ENCODE peak calls at places on chromosome 13, in seven cellular contexts. T, L, D, M, C, O and J are unnamed samples.

GRCh38 chr13:20064128-20064527 is 96.7 kb downstream of the GJA3 start:
- DNase-seq in T (no peak), L (no peak), D (no peak), M (peak; percentile 16), C (peak; percentile 53), O (no peak), J (no peak)

GRCh38 chr13:65036999-65037398 is 2193.1 kb downstream of the PCDH9 start:
- DNase-seq in T (no peak), L (no peak), D (no peak), M (no peak), C (no peak), O (no peak), J (no peak)

GRCh38 chr13:100611678-100612492 is 23.3 kb upstream of the GGACT start:
- DNase-seq in T (peak; percentile 17), L (no peak), D (no peak), M (no peak), C (no peak), O (no peak), J (no peak)

GRCh38 chr13:92948034-92948433 is 278.6 kb upstream of the GPC6 start:
- DNase-seq in T (no peak), L (no peak), D (no peak), M (no peak), C (no peak), O (no peak), J (no peak)

GRCh38 chr13:49584771-49585182 is 581 bp downstream of the RCBTB1 start:
- DNase-seq in T (no peak), L (peak; percentile 7), D (no peak), M (peak; percentile 28), C (peak; percentile 31), O (no peak), J (no peak)

GRCh38 chr13:83730674-83731073 is 151.6 kb downstream of the SLITRK1 start:
- DNase-seq in T (no peak), L (no peak), D (no peak), M (no peak), C (no peak), O (no peak), J (no peak)

GRCh38 chr13:61417171-61417570 is 1.5 kb upstream of the PCDH20 start:
- DNase-seq in T (no peak), L (no peak), D (no peak), M (no peak), C (peak; percentile 6), O (no peak), J (no peak)

GRCh38 chr13:31530883-31531282 is 208.4 kb upstream of the RXFP2 start:
- DNase-seq in T (no peak), L (no peak), D (no peak), M (no peak), C (no peak), O (no peak), J (no peak)

GRCh38 chr13:29937379-29937778 is 87.0 kb upstream of the UBL3 start:
- DNase-seq in T (no peak), L (no peak), D (no peak), M (no peak), C (no peak), O (no peak), J (no peak)

GRCh38 chr13:33271759-33272158 is 13.8 kb downstream of the STARD13 start:
- DNase-seq in T (no peak), L (no peak), D (no peak), M (no peak), C (no peak), O (no peak), J (peak; percentile 48)
- H3K36me3 ChIP-seq in T (no peaks in the 10 kb centered on the region), L (no peaks in the 10 kb centered on the region), D (no peaks in the 10 kb centered on the region), M (peaks cover 23% of the 10 kb centered on the region), C (peaks cover 19% of the 10 kb centered on the region), O (no peaks in the 10 kb centered on the region), J (peaks cover 59% of the 10 kb centered on the region)

DNA sequence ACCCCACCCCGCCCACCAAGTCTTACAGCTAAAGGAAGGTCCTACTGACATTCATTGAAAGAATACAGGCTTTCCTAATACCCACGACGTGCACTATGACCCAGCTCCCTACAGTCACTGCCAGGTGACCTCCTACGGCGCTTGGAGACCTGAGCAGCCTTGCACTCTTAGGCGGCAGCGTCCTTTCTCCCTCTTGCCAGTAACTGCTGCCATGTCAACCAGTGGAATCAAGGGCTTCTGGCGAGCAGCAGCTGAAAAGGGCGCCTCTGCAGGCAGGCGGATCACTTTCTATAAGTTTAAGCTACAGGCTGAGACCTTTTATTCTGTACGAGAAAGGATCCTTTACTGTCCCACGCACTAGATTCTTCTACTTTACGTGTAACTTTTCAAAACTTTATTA is 2.0 kb downstream of the KCTD12 start:
- DNase-seq in T (no peak), L (no peak), D (no peak), M (peak; percentile 68), C (peak; percentile 59), O (peak; percentile 33), J (peak; percentile 75)
- H3K4me3 ChIP-seq in T (no peak overlapping the region), L (no peak overlapping the region), D (no peak overlapping the region), M (peak overlapping the region; percentile 73), C (peak overlapping the region; percentile 95), O (peak overlapping the region; percentile 79), J (peak overlapping the region; percentile 74)

GRCh38 chr13:45975337-45975736 is 77.2 kb downstream of the ZC3H13 start:
- DNase-seq in T (no peak), L (no peak), D (no peak), M (no peak), C (no peak), O (no peak), J (no peak)

GRCh38 chr13:45974500-45974899 is 78.0 kb downstream of the ZC3H13 start:
- DNase-seq in T (no peak), L (no peak), D (no peak), M (no peak), C (no peak), O (no peak), J (no peak)
- H3K36me3 ChIP-seq in T (peaks cover 14% of the 10 kb centered on the region), L (no peaks in the 10 kb centered on the region), D (peaks cover 3% of the 10 kb centered on the region), M (peaks cover 32% of the 10 kb centered on the region), C (peaks cover 96% of the 10 kb centered on the region), O (peaks cover 84% of the 10 kb centered on the region), J (peaks cover 69% of the 10 kb centered on the region)

DNA sequence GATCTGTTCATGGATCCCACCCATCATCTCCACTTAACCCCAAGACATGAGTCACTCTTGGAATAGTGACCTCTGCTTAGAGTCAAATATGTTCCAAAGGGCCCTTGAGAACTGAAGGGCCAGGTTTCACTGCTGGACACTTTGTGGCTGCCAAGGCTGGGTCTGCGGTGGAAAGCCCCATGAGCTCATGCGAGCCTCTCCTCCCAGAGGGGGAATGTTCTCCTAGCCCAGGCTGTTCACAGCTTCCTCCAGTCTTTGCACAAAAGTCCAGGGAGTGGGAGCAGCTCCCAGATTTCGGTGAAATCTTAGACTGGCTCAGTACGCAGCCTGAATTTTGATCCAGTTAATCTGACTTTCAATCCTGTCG is 732 bp upstream of the DCLK1 start:
- DNase-seq in T (no peak), L (no peak), D (no peak), M (peak; percentile 33), C (no peak), O (peak; percentile 74), J (peak; percentile 86)
- H3K4me3 ChIP-seq in T (no peak overlapping the region), L (no peak overlapping the region), D (no peak overlapping the region), M (no peak overlapping the region), C (peak overlapping the region; percentile 92), O (peak overlapping the region; percentile 60), J (peak overlapping the region; percentile 53)

GRCh38 chr13:24287748-24288287 is 21.6 kb upstream of the C1QTNF9 start:
- DNase-seq in T (no peak), L (no peak), D (no peak), M (no peak), C (no peak), O (no peak), J (no peak)

GRCh38 chr13:24293761-24294160 is 15.6 kb upstream of the C1QTNF9 start:
- DNase-seq in T (no peak), L (no peak), D (no peak), M (no peak), C (no peak), O (no peak), J (no peak)

GRCh38 chr13:24290280-24290932 is 19.0 kb upstream of the C1QTNF9 start:
- DNase-seq in T (no peak), L (no peak), D (no peak), M (no peak), C (no peak), O (no peak), J (no peak)

GRCh38 chr13:24288870-24289269 is 20.5 kb upstream of the C1QTNF9 start:
- DNase-seq in T (no peak), L (no peak), D (no peak), M (no peak), C (peak; percentile 31), O (no peak), J (no peak)

DNA sequence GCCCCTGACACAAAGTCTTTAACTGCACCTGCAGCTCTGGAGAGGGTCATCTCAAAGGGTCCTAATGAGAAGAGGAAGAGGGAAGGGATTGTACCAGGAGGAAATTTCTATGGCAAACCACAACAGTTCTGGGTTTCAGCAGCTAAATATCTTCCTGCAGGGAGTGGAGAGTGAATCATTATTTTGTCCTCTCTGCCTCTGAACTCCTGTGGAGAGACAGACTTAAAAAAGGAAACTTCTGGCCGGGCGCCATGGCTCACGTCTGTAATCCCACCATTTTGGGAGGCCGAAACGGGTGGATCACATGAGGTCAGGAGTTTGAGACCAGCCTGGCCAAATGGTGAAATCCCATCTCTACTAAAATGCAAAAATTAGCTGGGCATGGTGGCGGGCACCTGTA is 16.9 kb upstream of the C1QTNF9 start:
- DNase-seq in T (no peak), L (no peak), D (no peak), M (no peak), C (no peak), O (no peak), J (no peak)
- H3K36me3 ChIP-seq in T (peaks cover 90% of the 10 kb centered on the region), L (no peaks in the 10 kb centered on the region), D (peaks cover 11% of the 10 kb centered on the region), M (peaks cover 6% of the 10 kb centered on the region), C (peaks cover 32% of the 10 kb centered on the region), O (peaks cover 34% of the 10 kb centered on the region), J (peaks cover 3% of the 10 kb centered on the region)

DNA sequence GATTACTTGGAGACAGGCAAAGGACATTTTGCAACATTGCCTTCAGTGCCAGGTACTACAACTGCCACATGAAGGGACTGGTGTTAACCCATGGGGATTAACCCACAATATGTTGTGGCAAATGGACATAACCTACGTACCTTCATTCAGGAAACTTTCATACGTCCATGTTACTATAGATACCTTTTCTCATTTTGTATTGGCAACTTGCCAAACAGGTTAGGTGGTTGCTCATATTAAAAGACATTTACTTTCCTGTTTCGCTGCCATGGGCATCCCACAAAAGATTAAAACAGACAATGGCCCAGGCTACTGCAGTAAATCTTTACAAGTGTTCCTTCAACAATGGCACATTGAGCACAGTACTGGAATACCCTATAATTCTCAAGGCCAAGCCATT is 925.3 kb downstream of the SLITRK6 start:
- DNase-seq in T (no peak), L (no peak), D (no peak), M (no peak), C (no peak), O (no peak), J (no peak)
- H3K4me3 ChIP-seq in T (no peak overlapping the region), L (no peak overlapping the region), D (no peak overlapping the region), M (no peak overlapping the region), C (no peak overlapping the region), O (no peak overlapping the region), J (no peak overlapping the region)